ENCODE peak calls at places on chromosomes 7 and 10, in five cellular contexts. N, J, X, P and U are unnamed samples.

GRCh38 chr10:78188459-78188858 is 154.8 kb downstream of the RPS24 start:
- DNase-seq in N (no peak), J (no peak), X (no peak), P (no peak), U (no peak)

GRCh38 chr7:151059362-151060112 is at the start of gene SLC4A2:
- DNase-seq in P (peak; percentile 63), X (peak; percentile 29), N (peak; percentile 67), J (peak; percentile 71), U (peak; percentile 90)

GRCh38 chr10:75712241-75712880 is 280.9 kb downstream of the LRMDA start:
- DNase-seq in J (no peak), X (no peak), N (no peak), P (no peak), U (no peak)

GRCh38 chr10:60144099-60144498 is 237.7 kb upstream of the CCDC6 start:
- DNase-seq in N (no peak), X (no peak), P (no peak), J (no peak), U (no peak)

GRCh38 chr10:3143791-3144434 is 28.7 kb downstream of the PITRM1 start:
- DNase-seq in N (no peak), X (no peak), P (no peak), J (no peak), U (peak; percentile 11)

GRCh38 chr10:73956476-73957338 is 41.2 kb upstream of the VCL start:
- DNase-seq in N (peak; percentile 27), J (peak; percentile 55), X (no peak), P (peak; percentile 99), U (peak; percentile 69)

GRCh38 chr7:47228386-47229014 is 353.4 kb downstream of the TNS3 start:
- DNase-seq in P (no peak), N (no peak), X (no peak), J (no peak), U (no peak)

GRCh38 chr10:13491747-13492360 is 37.0 kb downstream of the BEND7 start:
- DNase-seq in J (no peak), N (no peak), P (no peak), X (no peak), U (no peak)

GRCh38 chr10:24882047-24882698 is 70.2 kb downstream of the PRTFDC1 start:
- DNase-seq in N (peak; percentile 53), P (no peak), J (peak; percentile 24), X (no peak), U (no peak)

GRCh38 chr10:124676416-124677062 is 67.6 kb downstream of the FAM53B start:
- DNase-seq in X (no peak), P (no peak), J (no peak), N (no peak), U (no peak)

GRCh38 chr10:102384606-102385429 is 10.7 kb upstream of the NFKB2 start:
- DNase-seq in X (no peak), J (no peak), N (no peak), P (no peak), U (no peak)

GRCh38 chr7:130966246-130967009 is 232.4 kb upstream of the KLF14 start:
- DNase-seq in J (no peak), P (no peak), N (no peak), X (no peak), U (no peak)

GRCh38 chr10:79230563-79231249 is 116.6 kb upstream of the PPIF start:
- DNase-seq in P (no peak), X (no peak), N (no peak), J (no peak), U (no peak)

GRCh38 chr10:6423004-6423403 is 157.1 kb downstream of the PRKCQ start:
- DNase-seq in X (no peak), N (no peak), P (no peak), J (peak; percentile 83), U (no peak)

GRCh38 chr7:129642871-129643515 is 31.5 kb downstream of the NRF1 start:
- DNase-seq in X (no peak), J (no peak), N (no peak), P (no peak), U (no peak)

GRCh38 chr7:136976504-136977251 is 108.2 kb downstream of the CHRM2 start:
- DNase-seq in P (no peak), X (no peak), J (no peak), N (no peak), U (no peak)

GRCh38 chr10:20466731-20467130 is 430.4 kb downstream of the NEBL start:
- DNase-seq in N (no peak), X (no peak), P (no peak), J (peak; percentile 66), U (no peak)

GRCh38 chr7:1698951-1699350 is 28.9 kb downstream of the ELFN1 start:
- DNase-seq in N (no peak), X (no peak), J (no peak), P (no peak), U (no peak)

GRCh38 chr7:21939136-21939857 is 6.4 kb downstream of the CDCA7L start:
- DNase-seq in P (no peak), N (no peak), J (no peak), X (no peak), U (no peak)

GRCh38 chr10:63935705-63936104 is 414.5 kb downstream of the REEP3 start:
- DNase-seq in X (no peak), P (peak; percentile 82), J (no peak), N (no peak), U (no peak)

GRCh38 chr7:5426226-5426475 is 2.5 kb upstream of the TNRC18 start:
- DNase-seq in N (no peak), X (no peak), J (no peak), P (no peak), U (no peak)

GRCh38 chr10:4331150-4331549 is 494.9 kb upstream of the AKR1E2 start:
- DNase-seq in P (no peak), J (peak; percentile 52), X (no peak), N (no peak), U (no peak)

GRCh38 chr10:127990846-127991542 is 84.1 kb downstream of the PTPRE start:
- DNase-seq in X (no peak), P (peak; percentile 34), N (peak; percentile 31), J (peak; percentile 91), U (no peak)

GRCh38 chr7:73865738-73866445 is 4.9 kb downstream of the TMEM270 start:
- DNase-seq in N (no peak), X (no peak), P (peak; percentile 43), J (no peak), U (peak; percentile 31)

GRCh38 chr10:44878704-44879530 is 32.2 kb upstream of the TMEM72 start:
- DNase-seq in X (peak; percentile 50), J (peak; percentile 66), N (peak; percentile 18), P (peak; percentile 92), U (peak; percentile 79)

GRCh38 chr7:138386821-138387220 is 73.2 kb upstream of the TRIM24 start:
- DNase-seq in J (no peak), X (no peak), N (no peak), P (no peak), U (no peak)

GRCh38 chr10:43420369-43421200 is 11.6 kb upstream of the HNRNPF start:
- DNase-seq in N (peak; percentile 77), P (peak; percentile 91), X (peak; percentile 47), J (peak; percentile 61), U (peak; percentile 87)

GRCh38 chr10:28302012-28302667 is 724 bp downstream of the MPP7 start:
- DNase-seq in J (no peak), X (no peak), P (peak; percentile 11), N (peak; percentile 6), U (no peak)

GRCh38 chr10:89115876-89116627 is 91.1 kb downstream of the CH25H start:
- DNase-seq in N (no peak), P (peak; percentile 41), J (peak; percentile 80), X (no peak), U (no peak)

GRCh38 chr10:43038783-43039628 is 37.9 kb upstream of the RET start:
- DNase-seq in N (no peak), X (no peak), P (no peak), J (no peak), U (no peak)

GRCh38 chr7:1819258-1819841 is 149.3 kb downstream of the ELFN1 start:
- DNase-seq in N (no peak), P (no peak), J (no peak), X (no peak), U (no peak)